ENCODE peak calls at places on chromosomes 4 and X, in five cellular contexts. One of them, this sample, is unnamed.

GRCh38 chrX:120585702-120586101 is 18.2 kb upstream of the MCTS1 start:
- DNase-seq in pancreas: no peak
- DNase-seq in tibial artery: no peak
- DNase-seq in heart right ventricle: no peak
- DNase-seq in left lung: no peak
- DNase-seq in this sample: no peak

GRCh38 chr4:187922274-187922673 is 73.3 kb upstream of the ZFP42 start:
- DNase-seq in pancreas: no peak
- DNase-seq in heart right ventricle: no peak
- DNase-seq in left lung: no peak
- DNase-seq in tibial artery: no peak
- DNase-seq in this sample: no peak

GRCh38 chrX:154696328-154697045 is 43.1 kb upstream of the CTAG2 start:
- DNase-seq in pancreas: no peak
- DNase-seq in left lung: no peak
- DNase-seq in tibial artery: no peak
- DNase-seq in heart right ventricle: no peak
- DNase-seq in this sample: no peak

GRCh38 chr4:82260632-82261031 is 113.2 kb downstream of the HNRNPD start:
- DNase-seq in pancreas: no peak
- DNase-seq in tibial artery: no peak
- DNase-seq in left lung: no peak
- DNase-seq in heart right ventricle: no peak
- DNase-seq in this sample: no peak

GRCh38 chr4:989722-990471 is 3.1 kb downstream of the IDUA start:
- DNase-seq in heart right ventricle: no peak
- DNase-seq in left lung: peak; percentile 81
- DNase-seq in pancreas: peak; percentile 51
- DNase-seq in tibial artery: no peak
- DNase-seq in this sample: no peak

GRCh38 chr4:102758241-102758871 is 2.4 kb downstream of the MANBA start:
- DNase-seq in pancreas: no peak
- DNase-seq in left lung: no peak
- DNase-seq in tibial artery: no peak
- DNase-seq in heart right ventricle: no peak
- DNase-seq in this sample: no peak

GRCh38 chrX:152923599-152923998 is 25.7 kb downstream of the ZNF185 start:
- DNase-seq in pancreas: no peak
- DNase-seq in left lung: no peak
- DNase-seq in heart right ventricle: no peak
- DNase-seq in tibial artery: no peak
- DNase-seq in this sample: no peak

GRCh38 chrX:150767045-150767395 is 73.8 kb downstream of the MTMR1 start:
- DNase-seq in tibial artery: no peak
- DNase-seq in pancreas: peak; percentile 55
- DNase-seq in left lung: no peak
- DNase-seq in heart right ventricle: peak; percentile 23
- DNase-seq in this sample: no peak

GRCh38 chrX:115639481-115639880 is 78.5 kb downstream of the PLS3 start:
- DNase-seq in heart right ventricle: no peak
- DNase-seq in tibial artery: no peak
- DNase-seq in left lung: no peak
- DNase-seq in pancreas: no peak
- DNase-seq in this sample: no peak

GRCh38 chrX:46573331-46573895 is at the start of gene CHST7:
- DNase-seq in left lung: peak; percentile 90
- DNase-seq in tibial artery: peak; percentile 60
- DNase-seq in heart right ventricle: peak; percentile 55
- DNase-seq in pancreas: peak; percentile 73
- DNase-seq in this sample: peak; percentile 15

GRCh38 chr4:112183252-112183651 is 38.0 kb downstream of the FAM241A start:
- DNase-seq in pancreas: no peak
- DNase-seq in left lung: no peak
- DNase-seq in heart right ventricle: no peak
- DNase-seq in tibial artery: no peak
- DNase-seq in this sample: no peak

GRCh38 chr4:48836658-48837057 is 5.8 kb downstream of the OCIAD1 start:
- DNase-seq in tibial artery: no peak
- DNase-seq in left lung: no peak
- DNase-seq in pancreas: no peak
- DNase-seq in heart right ventricle: no peak
- DNase-seq in this sample: no peak

GRCh38 chr4:30870513-30870912 is 150.3 kb downstream of the PCDH7 start:
- DNase-seq in heart right ventricle: no peak
- DNase-seq in left lung: no peak
- DNase-seq in tibial artery: no peak
- DNase-seq in pancreas: no peak
- DNase-seq in this sample: no peak

GRCh38 chr4:13710486-13710885 is 83.0 kb upstream of the BOD1L1 start:
- DNase-seq in tibial artery: no peak
- DNase-seq in heart right ventricle: no peak
- DNase-seq in left lung: no peak
- DNase-seq in pancreas: no peak
- DNase-seq in this sample: no peak

GRCh38 chrX:114162068-114162735 is 421.7 kb upstream of the HTR2C start:
- DNase-seq in tibial artery: no peak
- DNase-seq in heart right ventricle: no peak
- DNase-seq in left lung: no peak
- DNase-seq in pancreas: no peak
- DNase-seq in this sample: no peak

GRCh38 chrX:135463937-135464336 is 42.2 kb downstream of the SMIM10L2A start:
- DNase-seq in tibial artery: no peak
- DNase-seq in heart right ventricle: no peak
- DNase-seq in pancreas: no peak
- DNase-seq in left lung: no peak
- DNase-seq in this sample: no peak

GRCh38 chr4:107648178-107648991 is 71.6 kb downstream of the PAPSS1 start:
- DNase-seq in tibial artery: no peak
- DNase-seq in left lung: no peak
- DNase-seq in heart right ventricle: no peak
- DNase-seq in pancreas: no peak
- DNase-seq in this sample: no peak

GRCh38 chrX:123756320-123756719 is 23.5 kb upstream of the THOC2 start:
- DNase-seq in pancreas: no peak
- DNase-seq in heart right ventricle: no peak
- DNase-seq in left lung: no peak
- DNase-seq in tibial artery: peak; percentile 28
- DNase-seq in this sample: no peak

GRCh38 chr4:150942539-150942938 is 72.5 kb downstream of the LRBA start:
- DNase-seq in pancreas: no peak
- DNase-seq in heart right ventricle: no peak
- DNase-seq in tibial artery: no peak
- DNase-seq in left lung: no peak
- DNase-seq in this sample: no peak

GRCh38 chrX:71998836-71999509 is 88.3 kb downstream of the NHSL2 start:
- DNase-seq in heart right ventricle: peak; percentile 19
- DNase-seq in pancreas: no peak
- DNase-seq in tibial artery: peak; percentile 38
- DNase-seq in left lung: no peak
- DNase-seq in this sample: peak; percentile 52

GRCh38 chrX:95071621-95072020 is 1397.6 kb downstream of the FAM133A start:
- DNase-seq in pancreas: no peak
- DNase-seq in tibial artery: no peak
- DNase-seq in heart right ventricle: no peak
- DNase-seq in left lung: no peak
- DNase-seq in this sample: no peak
- H3K27me3 ChIP-seq in pancreas: no peaks in the 10 kb centered on the region
- H3K27me3 ChIP-seq in tibial artery: no peaks in the 10 kb centered on the region
- H3K27me3 ChIP-seq in heart right ventricle: no peaks in the 10 kb centered on the region
- H3K27me3 ChIP-seq in left lung: no peaks in the 10 kb centered on the region
- H3K27me3 ChIP-seq in this sample: no peaks in the 10 kb centered on the region

DNA sequence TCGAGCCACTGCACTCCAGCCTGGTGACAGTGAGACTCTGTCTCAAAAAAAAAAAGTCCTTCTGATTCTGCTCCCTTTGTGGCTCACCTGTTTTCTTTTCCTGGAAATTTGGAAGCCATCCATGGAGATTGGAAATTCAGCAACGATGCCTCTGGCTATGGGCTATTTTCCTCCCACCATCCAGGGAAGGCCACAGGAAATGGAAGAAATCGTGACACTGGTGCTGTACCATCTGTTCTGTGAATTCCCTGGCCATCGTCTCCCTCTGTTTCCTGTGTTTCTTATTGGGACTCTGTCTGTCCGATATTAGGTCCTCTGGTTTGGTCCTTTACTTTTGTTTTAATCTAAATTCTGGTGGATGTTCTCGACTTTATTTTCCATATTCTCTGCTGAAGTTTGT is 29.4 kb upstream of the ADRA2C start:
- DNase-seq in tibial artery: no peak
- DNase-seq in left lung: no peak
- DNase-seq in heart right ventricle: no peak
- DNase-seq in pancreas: no peak
- DNase-seq in this sample: no peak
- H3K27me3 ChIP-seq in tibial artery: no peaks in the 10 kb centered on the region
- H3K27me3 ChIP-seq in left lung: peaks cover 81% of the 10 kb centered on the region
- H3K27me3 ChIP-seq in heart right ventricle: no peaks in the 10 kb centered on the region
- H3K27me3 ChIP-seq in pancreas: no peaks in the 10 kb centered on the region
- H3K27me3 ChIP-seq in this sample: no peaks in the 10 kb centered on the region

GRCh38 chr4:41217373-41217772 is 3.0 kb upstream of the APBB2 start:
- DNase-seq in left lung: no peak
- DNase-seq in pancreas: no peak
- DNase-seq in tibial artery: no peak
- DNase-seq in heart right ventricle: no peak
- DNase-seq in this sample: no peak
- H3K27me3 ChIP-seq in left lung: peaks cover 54% of the 10 kb centered on the region
- H3K27me3 ChIP-seq in pancreas: no peaks in the 10 kb centered on the region
- H3K27me3 ChIP-seq in tibial artery: no peaks in the 10 kb centered on the region
- H3K27me3 ChIP-seq in heart right ventricle: peaks cover 41% of the 10 kb centered on the region
- H3K27me3 ChIP-seq in this sample: no peaks in the 10 kb centered on the region

GRCh38 chr4:173520921-173521473 is 9.0 kb downstream of the HAND2 start:
- DNase-seq in left lung: no peak
- DNase-seq in heart right ventricle: no peak
- DNase-seq in pancreas: no peak
- DNase-seq in tibial artery: peak; percentile 21
- DNase-seq in this sample: no peak

GRCh38 chr4:173519130-173520101 is 10.6 kb downstream of the HAND2 start:
- DNase-seq in left lung: no peak
- DNase-seq in heart right ventricle: peak; percentile 65
- DNase-seq in pancreas: no peak
- DNase-seq in tibial artery: no peak
- DNase-seq in this sample: no peak

GRCh38 chr4:173517781-173518371 is 12.2 kb downstream of the HAND2 start:
- DNase-seq in tibial artery: no peak
- DNase-seq in left lung: no peak
- DNase-seq in heart right ventricle: peak; percentile 56
- DNase-seq in pancreas: no peak
- DNase-seq in this sample: no peak

GRCh38 chr4:173516621-173517612 is 13.1 kb downstream of the HAND2 start:
- DNase-seq in heart right ventricle: no peak
- DNase-seq in pancreas: no peak
- DNase-seq in tibial artery: peak; percentile 10
- DNase-seq in left lung: no peak
- DNase-seq in this sample: no peak

DNA sequence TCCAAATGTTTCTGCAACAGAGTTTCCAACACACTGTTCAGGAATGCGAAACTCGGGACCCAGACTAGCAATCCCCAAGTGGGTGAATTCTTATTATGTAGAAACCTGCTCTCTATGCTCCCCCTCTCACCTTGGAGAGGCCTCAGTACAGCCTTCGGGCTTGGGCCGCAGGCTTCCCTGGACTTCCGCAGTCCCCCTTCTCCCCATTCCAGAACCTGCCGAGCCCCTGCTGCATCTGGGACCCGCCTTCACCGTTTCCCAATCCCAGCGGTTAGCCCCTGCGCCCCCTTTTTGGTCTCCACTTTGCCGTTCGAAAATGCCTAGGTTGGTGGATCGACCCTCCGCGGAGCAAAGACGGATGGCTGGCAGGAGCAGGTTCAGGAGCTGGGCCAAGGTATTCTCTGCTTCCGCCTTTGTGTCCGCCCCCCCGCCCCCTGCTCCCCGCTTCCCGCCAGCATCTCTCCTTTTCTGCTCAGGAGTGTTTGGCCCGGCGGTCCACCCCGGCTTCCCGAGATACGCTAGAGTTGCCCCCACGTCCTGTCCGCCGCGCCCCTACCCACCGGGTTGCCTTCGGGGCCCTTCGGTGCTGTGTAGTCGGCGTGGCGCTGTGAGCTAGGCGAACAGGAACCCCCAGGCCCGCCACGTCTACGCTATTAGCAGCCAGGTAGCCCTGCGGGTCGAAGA is 11.5 kb downstream of the HAND2 start:
- DNase-seq in heart right ventricle: no peak
- DNase-seq in tibial artery: no peak
- DNase-seq in pancreas: no peak
- DNase-seq in left lung: peak; percentile 79
- DNase-seq in this sample: no peak
- H3K27me3 ChIP-seq in heart right ventricle: peaks cover 99% of the 10 kb centered on the region
- H3K27me3 ChIP-seq in tibial artery: no peaks in the 10 kb centered on the region
- H3K27me3 ChIP-seq in pancreas: peaks cover 13% of the 10 kb centered on the region
- H3K27me3 ChIP-seq in left lung: peaks cover 100% of the 10 kb centered on the region
- H3K27me3 ChIP-seq in this sample: peaks cover 42% of the 10 kb centered on the region

This sample was measured in CD8-positive, alpha-beta T cell.